ENCODE peak calls at places on chromosomes 3 and 15, in six cellular contexts. N is MV-4-11; J is NCI-H1092 treated with DMSO at 0.1 percent for 48 hours; H is activated naive CD4-positive, alpha-beta T cell treated with Interleukin-2 at 50 U/mL for 16 hours; W is astrocyte of the spinal cord; R is amygdala. I is an unnamed sample.

GRCh38 chr3:11445883-11446282 is 173.7 kb downstream of the ATG7 start:
- DNase-seq in N (no peak), J (no peak), H (no peak), W (peak), R (no peak), I (no peak)

GRCh38 chr3:143152043-143152442 is 32.5 kb downstream of the CHST2 start:
- DNase-seq in N (no peak), J (no peak), H (no peak), W (no peak), R (no peak), I (no peak)

GRCh38 chr3:72665701-72666443 is 182.4 kb downstream of the SHQ1 start:
- DNase-seq in N (no peak), J (no peak), H (peak), W (no peak), R (no peak), I (peak)

GRCh38 chr3:127012091-127012490 is 29.2 kb downstream of the PLXNA1 start:
- DNase-seq in N (no peak), J (no peak), H (no peak), W (no peak), R (no peak), I (no peak)

GRCh38 chr15:85642693-85643058 is 152.0 kb downstream of the KLHL25 start:
- DNase-seq in N (no peak), J (no peak), H (no peak), W (peak), R (no peak), I (no peak)

GRCh38 chr15:58506787-58507671 is 75.2 kb downstream of the LIPC start:
- DNase-seq in N (no peak), J (no peak), H (no peak), W (no peak), R (no peak), I (no peak)

GRCh38 chr3:177181418-177181817 is 15.9 kb downstream of the TBL1XR1 start:
- DNase-seq in N (no peak), J (no peak), H (no peak), W (no peak), R (no peak), I (no peak)

GRCh38 chr3:160464321-160464720 is 14.7 kb upstream of the TRIM59 start:
- DNase-seq in N (no peak), J (no peak), H (no peak), W (no peak), R (no peak), I (no peak)

GRCh38 chr3:135678386-135678785 is 287.1 kb upstream of the PPP2R3A start:
- DNase-seq in N (no peak), J (no peak), H (no peak), W (no peak), R (no peak), I (no peak)

GRCh38 chr3:190305406-190305805 is 16.8 kb downstream of the CLDN1 start:
- DNase-seq in N (no peak), J (no peak), H (no peak), W (no peak), R (no peak), I (no peak)

GRCh38 chr3:161939919-161940693 is 443.5 kb downstream of the OTOL1 start:
- DNase-seq in N (peak), J (no peak), H (no peak), W (peak), R (no peak), I (no peak)

GRCh38 chr3:115861166-115861733 is 237.9 kb downstream of the GAP43 start:
- DNase-seq in N (no peak), J (no peak), H (no peak), W (no peak), R (no peak), I (peak)

GRCh38 chr3:146117406-146118285 is 43.3 kb downstream of the PLOD2 start:
- DNase-seq in N (no peak), J (no peak), H (no peak), W (peak), R (no peak), I (no peak)

GRCh38 chr3:193240850-193241706 is at the start of gene PLAAT1:
- DNase-seq in N (no peak), J (peak), H (no peak), W (peak), R (peak), I (peak)

GRCh38 chr3:179098388-179099077 is 26.9 kb upstream of the ZMAT3 start:
- DNase-seq in N (peak), J (no peak), H (no peak), W (peak), R (no peak), I (no peak)

GRCh38 chr3:172601066-172601832 is 78.0 kb upstream of the TNFSF10 start:
- DNase-seq in N (no peak), J (no peak), H (no peak), W (no peak), R (no peak), I (no peak)

GRCh38 chr3:100982710-100983109 is 10.5 kb downstream of the ABI3BP start:
- DNase-seq in N (no peak), J (no peak), H (no peak), W (peak), R (no peak), I (no peak)

GRCh38 chr3:128486692-128487537 is 6.1 kb downstream of the GATA2 start:
- DNase-seq in N (no peak), J (peak), H (peak), W (no peak), R (no peak), I (peak)

GRCh38 chr3:48636149-48636548 is 888 bp upstream of the SLC26A6 start:
- DNase-seq in N (no peak), J (no peak), H (no peak), W (no peak), R (no peak), I (no peak)

GRCh38 chr3:168051579-168052183 is 44.0 kb downstream of the GOLIM4 start:
- DNase-seq in N (peak), J (peak), H (no peak), W (peak), R (no peak), I (no peak)

GRCh38 chr3:31166249-31166885 is 271.9 kb upstream of the GADL1 start:
- DNase-seq in N (no peak), J (peak), H (no peak), W (peak), R (no peak), I (no peak)

GRCh38 chr3:184716652-184717607 is 5.1 kb upstream of the MAGEF1 start:
- DNase-seq in N (peak), J (peak), H (no peak), W (peak), R (no peak), I (no peak)

GRCh38 chr3:171470714-171471227 is 10.6 kb upstream of the TNIK start:
- DNase-seq in N (no peak), J (no peak), H (no peak), W (no peak), R (no peak), I (no peak)

GRCh38 chr15:101407439-101407838 is 82.1 kb downstream of the PCSK6 start:
- DNase-seq in N (no peak), J (no peak), H (no peak), W (no peak), R (no peak), I (no peak)

GRCh38 chr15:78389356-78389755 is 48.7 kb upstream of the IREB2 start:
- DNase-seq in N (no peak), J (no peak), H (no peak), W (no peak), R (no peak), I (no peak)

GRCh38 chr3:45666729-45667440 is 22.3 kb upstream of the SACM1L start:
- DNase-seq in N (no peak), J (no peak), H (no peak), W (peak), R (no peak), I (no peak)

GRCh38 chr3:49495016-49495415 is 24.9 kb downstream of the DAG1 start:
- DNase-seq in N (peak), J (no peak), H (no peak), W (no peak), R (no peak), I (no peak)

GRCh38 chr3:169327969-169328368 is 335.5 kb downstream of the MECOM start:
- DNase-seq in N (peak), J (no peak), H (no peak), W (no peak), R (no peak), I (no peak)

GRCh38 chr15:43881944-43882343 is 55.1 kb downstream of the WDR76 start:
- DNase-seq in N (no peak), J (no peak), H (no peak), W (no peak), R (no peak), I (no peak)

GRCh38 chr15:85527907-85528306 is 147.5 kb downstream of the AKAP13 start:
- DNase-seq in N (no peak), J (no peak), H (no peak), W (peak), R (no peak), I (no peak)

GRCh38 chr3:100277255-100277800 is 16.5 kb downstream of the TBC1D23 start:
- DNase-seq in N (no peak), J (peak), H (no peak), W (peak), R (no peak), I (no peak)

GRCh38 chr3:67109651-67110204 is 111.6 kb downstream of the KBTBD8 start:
- DNase-seq in N (peak), J (peak), H (no peak), W (peak), R (no peak), I (no peak)

GRCh38 chr3:105957722-105958121 is 88.9 kb upstream of the CBLB start:
- DNase-seq in N (peak), J (no peak), H (no peak), W (peak), R (no peak), I (no peak)

GRCh38 chr15:38216763-38217162 is 35.9 kb upstream of the SPRED1 start:
- DNase-seq in N (no peak), J (no peak), H (no peak), W (no peak), R (no peak), I (no peak)

GRCh38 chr15:99474981-99475753 is 90.6 kb upstream of the MEF2A start:
- DNase-seq in N (no peak), J (no peak), H (no peak), W (no peak), R (no peak), I (no peak)

GRCh38 chr15:78280289-78281072 is 16.1 kb downstream of the DNAJA4 start:
- DNase-seq in N (no peak), J (no peak), H (no peak), W (no peak), R (no peak), I (no peak)

GRCh38 chr3:138862924-138863775 is 28.4 kb upstream of the PIK3CB start:
- DNase-seq in N (peak), J (no peak), H (no peak), W (peak), R (no peak), I (peak)

GRCh38 chr3:134590766-134591165 is 60.1 kb downstream of the KY start:
- DNase-seq in N (no peak), J (no peak), H (no peak), W (no peak), R (no peak), I (no peak)

GRCh38 chr3:136283627-136284026 is 33.5 kb downstream of the PCCB start:
- DNase-seq in N (no peak), J (no peak), H (no peak), W (no peak), R (no peak), I (no peak)

I was measured in HEK293T.